ENCODE peak calls at places on chromosomes 1 and 21, in ten cellular contexts. D is kidney; T is AG04450; W is activated CD4-positive, alpha-beta T cell treated with anti-CD3 and anti-CD28 coated beads for 24 hours; J is HFF-Myc; G is iPS-NIHi11; O is T-cell; Z is A549; V is NCI-H1436; X is fibroblast of pulmonary artery. K is an unnamed sample.

GRCh38 chr1:67831850-67832513 is 1.3 kb downstream of the GNG12 start:
- DNase-seq in D (peak; percentile 87), T (no peak), W (no peak), J (peak; percentile 67), G (peak; percentile 34), O (no peak), Z (peak; percentile 81), V (no peak), X (peak; percentile 71), K (peak; percentile 93)

GRCh38 chr1:87252406-87252805 is 76.3 kb upstream of the LMO4 start:
- DNase-seq in D (no peak), T (peak; percentile 51), W (no peak), J (peak; percentile 97), G (no peak), O (no peak), Z (no peak), V (no peak), X (peak; percentile 8), K (no peak)

GRCh38 chr1:61348025-61348665 is 265.8 kb downstream of the NFIA start:
- DNase-seq in D (no peak), T (no peak), W (no peak), J (no peak), G (no peak), O (no peak), Z (no peak), V (no peak), X (no peak), K (no peak)

GRCh38 chr1:234609528-234610042 is 393 bp downstream of the IRF2BP2 start:
- DNase-seq in D (no peak), T (no peak), W (no peak), J (no peak), G (no peak), O (no peak), Z (peak; percentile 45), V (peak; percentile 49), X (no peak), K (no peak)

GRCh38 chr1:210089848-210090247 is 142.7 kb upstream of the SERTAD4 start:
- DNase-seq in D (no peak), T (no peak), W (no peak), J (no peak), G (no peak), O (no peak), Z (peak; percentile 66), V (no peak), X (no peak), K (no peak)

GRCh38 chr1:46246548-46247432 is 773 bp upstream of the RAD54L start:
- DNase-seq in D (peak; percentile 89), T (no peak), W (peak; percentile 37), J (no peak), G (peak; percentile 99), O (peak; percentile 12), Z (no peak), V (peak; percentile 28), X (peak; percentile 46), K (peak; percentile 17)

GRCh38 chr1:223479718-223480425 is 86.7 kb downstream of the CCDC185 start:
- DNase-seq in D (no peak), T (no peak), W (no peak), J (no peak), G (peak; percentile 36), O (no peak), Z (peak; percentile 11), V (peak; percentile 65), X (no peak), K (no peak)

GRCh38 chr1:77134359-77134758 is 84.9 kb downstream of the PIGK start:
- DNase-seq in D (no peak), T (no peak), W (no peak), J (no peak), G (no peak), O (no peak), Z (no peak), V (no peak), X (peak; percentile 22), K (no peak)

GRCh38 chr1:235069577-235070563 is 58.8 kb downstream of the TOMM20 start:
- DNase-seq in D (peak; percentile 96), T (no peak), W (no peak), J (no peak), G (no peak), O (no peak), Z (peak; percentile 93), V (peak; percentile 71), X (peak; percentile 82), K (no peak)

GRCh38 chr1:24864409-24864808 is 65.7 kb downstream of the RUNX3 start:
- DNase-seq in D (no peak), T (no peak), W (no peak), J (no peak), G (peak; percentile 65), O (no peak), Z (no peak), V (no peak), X (no peak), K (no peak)

GRCh38 chr1:235415008-235415904 is 48.0 kb downstream of the TBCE start:
- DNase-seq in D (no peak), T (peak; percentile 57), W (peak; percentile 33), J (peak; percentile 62), G (peak; percentile 73), O (peak; percentile 36), Z (peak; percentile 90), V (peak; percentile 49), X (peak; percentile 87), K (peak; percentile 81)

GRCh38 chr1:208204779-208205178 is 39.4 kb downstream of the PLXNA2 start:
- DNase-seq in D (no peak), T (no peak), W (no peak), J (no peak), G (no peak), O (no peak), Z (no peak), V (no peak), X (no peak), K (no peak)

GRCh38 chr1:14142397-14143095 is 442.6 kb downstream of the PRDM2 start:
- DNase-seq in D (no peak), T (no peak), W (no peak), J (no peak), G (no peak), O (no peak), Z (no peak), V (peak; percentile 11), X (no peak), K (no peak)

GRCh38 chr1:83033682-83034081 is 965.2 kb downstream of the TTLL7 start:
- DNase-seq in D (no peak), T (no peak), W (no peak), J (peak; percentile 17), G (no peak), O (no peak), Z (no peak), V (no peak), X (peak; percentile 11), K (peak; percentile 21)

GRCh38 chr1:162389021-162389818 is 7.7 kb downstream of the C1orf226 start:
- DNase-seq in D (no peak), T (peak; percentile 16), W (no peak), J (peak; percentile 65), G (no peak), O (no peak), Z (no peak), V (no peak), X (no peak), K (no peak)

GRCh38 chr21:38440746-38441145 is 57.5 kb downstream of the ERG start:
- DNase-seq in D (no peak), T (peak; percentile 39), W (no peak), J (no peak), G (no peak), O (no peak), Z (peak; percentile 43), V (no peak), X (peak; percentile 95), K (peak; percentile 92)

GRCh38 chr1:51309291-51309690 is 21.1 kb downstream of the TTC39A start:
- DNase-seq in D (no peak), T (no peak), W (no peak), J (no peak), G (no peak), O (no peak), Z (no peak), V (no peak), X (no peak), K (no peak)

GRCh38 chr1:245810181-245810727 is 655.5 kb downstream of the KIF26B start:
- DNase-seq in D (no peak), T (no peak), W (no peak), J (no peak), G (no peak), O (no peak), Z (no peak), V (no peak), X (no peak), K (no peak)

K was measured in COLO829.